ENCODE peak calls at places on chromosomes 6 and 20, in four cellular contexts. P is NCI-H2029, D is cardiac muscle cell, A is type B pancreatic cell. X is an unnamed sample.

GRCh38 chr20:20289331-20289730 is 78.6 kb upstream of the INSM1 start:
- DNase-seq in D (no peak), A (no peak), P (no peak), X (no peak)

GRCh38 chr20:62590301-62591121 is 51.8 kb upstream of the SLCO4A1 start:
- DNase-seq in D (peak), P (no peak), A (no peak), X (no peak)

GRCh38 chr6:13526718-13527668 is 39.6 kb upstream of the GFOD1 start:
- DNase-seq in P (peak), D (peak), A (no peak), X (no peak)

GRCh38 chr6:38522322-38522721 is 117.4 kb downstream of the BTBD9 start:
- DNase-seq in A (no peak), P (no peak), D (peak), X (no peak)

GRCh38 chr6:116397960-116398359 is 27.2 kb downstream of the DSE start:
- DNase-seq in D (peak), A (no peak), P (no peak), X (no peak)

GRCh38 chr6:158571826-158572652 is 12.1 kb downstream of the TMEM181 start:
- DNase-seq in D (no peak), P (no peak), A (no peak), X (no peak)

GRCh38 chr6:119349341-119350201 is at the start of gene MAN1A1:
- DNase-seq in D (peak), A (peak), P (peak), X (no peak)

GRCh38 chr20:6765469-6766058 is 1.9 kb upstream of the BMP2 start:
- DNase-seq in A (no peak), P (peak), D (peak), X (peak)

GRCh38 chr6:131776986-131777385 is 30.8 kb upstream of the ENPP1 start:
- DNase-seq in P (no peak), A (no peak), D (no peak), X (no peak)

GRCh38 chr6:49453221-49453620 is 9.8 kb downstream of the MMUT start:
- DNase-seq in P (no peak), A (no peak), D (peak), X (no peak)

GRCh38 chr20:4216142-4216735 is 200.9 kb upstream of the RNF24 start:
- DNase-seq in A (no peak), P (no peak), D (peak), X (no peak)

GRCh38 chr6:112441607-112442006 is 94.5 kb downstream of the RFPL4B start:
- DNase-seq in A (no peak), P (no peak), D (peak), X (no peak)

GRCh38 chr6:42304313-42304712 is 86.7 kb upstream of the MRPS10 start:
- DNase-seq in P (no peak), D (no peak), A (no peak), X (no peak)

GRCh38 chr6:89483111-89483720 is 50.3 kb downstream of the ANKRD6 start:
- DNase-seq in D (peak), A (no peak), P (peak), X (peak)

GRCh38 chr6:134750669-134751068 is 199.2 kb downstream of the ALDH8A1 start:
- DNase-seq in D (no peak), A (no peak), P (peak), X (no peak)

GRCh38 chr6:110971458-110971857 is 10.4 kb upstream of the RPF2 start:
- DNase-seq in A (no peak), P (no peak), D (no peak), X (no peak)